ENCODE peak calls at places on chromosomes 12 and 14, in five cellular contexts. One of them, this sample, is unnamed.

GRCh38 chr12:130552483-130552996 is 163.6 kb downstream of the RIMBP2 start:
- DNase-seq in H1: no peak
- DNase-seq in IMR-90: no peak
- DNase-seq in HCT116: no peak
- DNase-seq in GM12878: no peak
- DNase-seq in this sample: no peak

GRCh38 chr12:92145481-92145730 is 240 bp downstream of the BTG1 start:
- DNase-seq in HCT116: no peak
- DNase-seq in H1: no peak
- DNase-seq in IMR-90: no peak
- DNase-seq in GM12878: no peak
- DNase-seq in this sample: no peak

GRCh38 chr14:29803045-29803444 is 124.6 kb downstream of the PRKD1 start:
- DNase-seq in GM12878: no peak
- DNase-seq in HCT116: no peak
- DNase-seq in H1: no peak
- DNase-seq in IMR-90: no peak
- DNase-seq in this sample: no peak

GRCh38 chr14:29548948-29549370 is 378.7 kb downstream of the PRKD1 start:
- DNase-seq in GM12878: peak; percentile 5
- DNase-seq in H1: no peak
- DNase-seq in IMR-90: peak; percentile 77
- DNase-seq in HCT116: peak; percentile 12
- DNase-seq in this sample: peak; percentile 68

GRCh38 chr12:67621112-67621511 is 27.4 kb upstream of the DYRK2 start:
- DNase-seq in HCT116: no peak
- DNase-seq in H1: no peak
- DNase-seq in GM12878: no peak
- DNase-seq in IMR-90: no peak
- DNase-seq in this sample: no peak

GRCh38 chr14:71812693-71813092 is 119.5 kb upstream of the RGS6 start:
- DNase-seq in IMR-90: no peak
- DNase-seq in H1: no peak
- DNase-seq in HCT116: no peak
- DNase-seq in GM12878: no peak
- DNase-seq in this sample: no peak

GRCh38 chr12:54140958-54141388 is 47.8 kb downstream of the SMUG1 start:
- DNase-seq in GM12878: no peak
- DNase-seq in H1: no peak
- DNase-seq in HCT116: no peak
- DNase-seq in IMR-90: no peak
- DNase-seq in this sample: no peak

GRCh38 chr12:71157601-71158233 is at the start of gene TSPAN8:
- DNase-seq in GM12878: no peak
- DNase-seq in H1: no peak
- DNase-seq in IMR-90: no peak
- DNase-seq in HCT116: no peak
- DNase-seq in this sample: no peak

GRCh38 chr14:100451264-100451663 is 128.1 kb downstream of the SLC25A47 start:
- DNase-seq in HCT116: no peak
- DNase-seq in H1: no peak
- DNase-seq in IMR-90: no peak
- DNase-seq in GM12878: no peak
- DNase-seq in this sample: no peak

GRCh38 chr12:53234236-53234635 is 2.2 kb upstream of the RARG start:
- DNase-seq in GM12878: no peak
- DNase-seq in IMR-90: no peak
- DNase-seq in H1: no peak
- DNase-seq in HCT116: no peak
- DNase-seq in this sample: no peak

GRCh38 chr12:125888921-125889320 is 823.7 kb downstream of the AACS start:
- DNase-seq in H1: no peak
- DNase-seq in IMR-90: no peak
- DNase-seq in HCT116: no peak
- DNase-seq in GM12878: no peak
- DNase-seq in this sample: no peak

GRCh38 chr12:48183091-48183875 is at the start of gene CCDC184:
- DNase-seq in GM12878: peak; percentile 24
- DNase-seq in H1: no peak
- DNase-seq in IMR-90: peak; percentile 73
- DNase-seq in HCT116: peak; percentile 57
- DNase-seq in this sample: peak; percentile 83

GRCh38 chr14:95394981-95395737 is 75.5 kb upstream of the CLMN start:
- DNase-seq in GM12878: no peak
- DNase-seq in H1: no peak
- DNase-seq in IMR-90: no peak
- DNase-seq in HCT116: no peak
- DNase-seq in this sample: no peak

GRCh38 chr12:56581418-56582145 is 48.5 kb downstream of the BAZ2A start:
- DNase-seq in HCT116: no peak
- DNase-seq in H1: no peak
- DNase-seq in IMR-90: peak; percentile 69
- DNase-seq in GM12878: peak; percentile 35
- DNase-seq in this sample: no peak

GRCh38 chr14:31881531-31882310 is 195.4 kb upstream of the ARHGAP5 start:
- DNase-seq in HCT116: no peak
- DNase-seq in H1: no peak
- DNase-seq in IMR-90: peak; percentile 28
- DNase-seq in GM12878: no peak
- DNase-seq in this sample: no peak

GRCh38 chr14:52219488-52220084 is 47.9 kb upstream of the PTGDR start:
- DNase-seq in GM12878: no peak
- DNase-seq in HCT116: no peak
- DNase-seq in H1: no peak
- DNase-seq in IMR-90: no peak
- DNase-seq in this sample: no peak

GRCh38 chr14:64178814-64179213 is 115.4 kb downstream of the ESR2 start:
- DNase-seq in H1: no peak
- DNase-seq in IMR-90: no peak
- DNase-seq in HCT116: no peak
- DNase-seq in GM12878: no peak
- DNase-seq in this sample: no peak

GRCh38 chr12:122042910-122043309 is 21.2 kb downstream of the BCL7A start:
- DNase-seq in H1: no peak
- DNase-seq in HCT116: no peak
- DNase-seq in GM12878: no peak
- DNase-seq in IMR-90: no peak
- DNase-seq in this sample: no peak

GRCh38 chr14:57182760-57183503 is 85.8 kb downstream of the EXOC5 start:
- DNase-seq in GM12878: no peak
- DNase-seq in HCT116: peak; percentile 16
- DNase-seq in IMR-90: peak; percentile 2
- DNase-seq in H1: no peak
- DNase-seq in this sample: no peak

DNA sequence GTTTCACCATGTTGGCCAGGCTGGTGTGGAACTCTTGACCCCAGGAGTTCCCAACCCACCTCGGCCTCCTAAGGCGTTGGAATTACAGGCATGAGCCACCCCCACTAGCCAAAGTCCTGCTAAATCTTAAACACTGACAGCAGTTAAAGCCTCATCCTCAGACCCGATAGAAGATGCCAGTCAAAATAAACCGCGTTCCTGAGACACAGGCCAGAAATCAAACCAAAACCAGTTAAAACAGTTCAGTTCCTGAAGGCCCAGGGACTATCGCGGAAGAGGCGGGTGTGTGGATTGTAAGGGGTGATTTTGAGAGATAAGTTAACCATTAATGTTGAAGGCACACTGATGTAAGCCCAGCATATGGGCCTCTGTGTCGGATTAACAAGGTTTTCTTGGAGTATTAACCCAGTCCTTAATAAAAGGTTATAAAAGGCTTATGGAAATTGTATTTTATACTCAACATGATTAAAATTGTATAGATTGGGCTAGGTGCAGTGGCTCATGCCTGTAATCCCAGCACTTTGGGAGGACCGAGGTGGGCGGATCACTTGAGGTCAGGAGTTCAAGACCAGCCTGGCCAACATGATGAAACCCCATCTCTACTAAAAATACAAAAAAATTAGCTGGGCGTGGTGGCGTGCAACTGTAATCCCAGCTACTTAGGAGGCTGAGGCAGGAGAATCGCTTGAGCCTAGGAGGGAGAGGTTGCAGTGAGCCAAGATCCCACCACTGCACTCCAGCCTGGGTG is 18.7 kb upstream of the CDCA4 start:
- DNase-seq in H1: no peak
- DNase-seq in IMR-90: no peak
- DNase-seq in GM12878: no peak
- DNase-seq in HCT116: no peak
- DNase-seq in this sample: no peak
- H3K4me3 ChIP-seq in H1: no peak overlapping the region
- H3K4me3 ChIP-seq in IMR-90: no peak overlapping the region
- H3K4me3 ChIP-seq in GM12878: no peak overlapping the region
- H3K4me3 ChIP-seq in HCT116: no peak overlapping the region
- H3K4me3 ChIP-seq in this sample: no peak overlapping the region

GRCh38 chr12:109818900-109819500 is 14.2 kb downstream of the TRPV4 start:
- DNase-seq in GM12878: no peak
- DNase-seq in H1: no peak
- DNase-seq in IMR-90: peak; percentile 52
- DNase-seq in HCT116: no peak
- DNase-seq in this sample: peak; percentile 63
- TF ChIP-seq CEBPB in GM12878: no peak
- TF ChIP-seq CEBPB in H1: no peak
- TF ChIP-seq CEBPB in IMR-90: peak; percentile 52
- TF ChIP-seq CEBPB in HCT116: no peak
- TF ChIP-seq CEBPB in this sample: no peak

GRCh38 chr12:123571343-123571813 is 13.0 kb upstream of the TMED2 start:
- DNase-seq in H1: no peak
- DNase-seq in HCT116: peak; percentile 33
- DNase-seq in IMR-90: peak; percentile 72
- DNase-seq in GM12878: no peak
- DNase-seq in this sample: peak; percentile 46
- H3K4me3 ChIP-seq in H1: no peak overlapping the region
- H3K4me3 ChIP-seq in HCT116: no peak overlapping the region
- H3K4me3 ChIP-seq in IMR-90: no peak overlapping the region
- H3K4me3 ChIP-seq in GM12878: no peak overlapping the region
- H3K4me3 ChIP-seq in this sample: no peak overlapping the region

GRCh38 chr12:89891933-89892332 is 183.3 kb upstream of the ATP2B1 start:
- DNase-seq in GM12878: no peak
- DNase-seq in H1: no peak
- DNase-seq in IMR-90: no peak
- DNase-seq in HCT116: no peak
- DNase-seq in this sample: no peak

GRCh38 chr12:89893972-89894706 is 185.5 kb upstream of the ATP2B1 start:
- DNase-seq in HCT116: no peak
- DNase-seq in IMR-90: peak; percentile 47
- DNase-seq in H1: no peak
- DNase-seq in GM12878: no peak
- DNase-seq in this sample: no peak

GRCh38 chr12:89895101-89895500 is 186.5 kb upstream of the ATP2B1 start:
- DNase-seq in IMR-90: no peak
- DNase-seq in H1: no peak
- DNase-seq in HCT116: no peak
- DNase-seq in GM12878: no peak
- DNase-seq in this sample: no peak

GRCh38 chr12:89892426-89892825 is 183.8 kb upstream of the ATP2B1 start:
- DNase-seq in IMR-90: no peak
- DNase-seq in H1: no peak
- DNase-seq in HCT116: no peak
- DNase-seq in GM12878: no peak
- DNase-seq in this sample: no peak

GRCh38 chr12:89895591-89895990 is 187.0 kb upstream of the ATP2B1 start:
- DNase-seq in GM12878: no peak
- DNase-seq in H1: no peak
- DNase-seq in HCT116: no peak
- DNase-seq in IMR-90: no peak
- DNase-seq in this sample: no peak
- TF ChIP-seq CEBPB in GM12878: no peak
- TF ChIP-seq CEBPB in H1: no peak
- TF ChIP-seq CEBPB in HCT116: no peak
- TF ChIP-seq CEBPB in IMR-90: no peak
- TF ChIP-seq CEBPB in this sample: no peak

DNA sequence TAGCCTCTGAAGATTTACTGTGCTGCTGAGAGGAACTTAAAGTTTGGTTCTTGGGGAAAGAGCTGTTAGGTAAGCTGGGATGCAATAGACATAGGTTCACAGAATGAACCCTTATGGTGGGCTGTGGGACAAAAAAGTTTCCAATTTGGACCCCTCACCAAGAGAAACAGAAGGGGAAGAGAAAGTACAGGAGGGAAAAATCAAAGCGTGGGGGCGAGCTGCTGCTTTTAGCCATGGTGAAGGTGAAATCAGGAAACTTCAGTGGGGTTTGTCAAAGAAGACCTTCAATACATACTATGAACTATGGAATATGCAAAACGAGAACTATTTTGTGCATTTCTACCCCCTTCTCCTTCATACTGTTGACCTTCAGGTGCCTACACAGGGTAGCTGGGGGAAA is 10.6 kb upstream of the NINJ2 start:
- DNase-seq in HCT116: no peak
- DNase-seq in IMR-90: no peak
- DNase-seq in H1: no peak
- DNase-seq in GM12878: no peak
- DNase-seq in this sample: no peak
- H3K4me3 ChIP-seq in HCT116: no peak overlapping the region
- H3K4me3 ChIP-seq in IMR-90: no peak overlapping the region
- H3K4me3 ChIP-seq in H1: no peak overlapping the region
- H3K4me3 ChIP-seq in GM12878: peak overlapping the region; percentile 61
- H3K4me3 ChIP-seq in this sample: no peak overlapping the region

GRCh38 chr12:26250801-26251200 is 55.4 kb downstream of the SSPN start:
- DNase-seq in IMR-90: no peak
- DNase-seq in HCT116: no peak
- DNase-seq in GM12878: no peak
- DNase-seq in H1: no peak
- DNase-seq in this sample: no peak
- TF ChIP-seq CEBPB in IMR-90: no peak
- TF ChIP-seq CEBPB in HCT116: no peak
- TF ChIP-seq CEBPB in GM12878: no peak
- TF ChIP-seq CEBPB in H1: no peak
- TF ChIP-seq CEBPB in this sample: no peak

DNA sequence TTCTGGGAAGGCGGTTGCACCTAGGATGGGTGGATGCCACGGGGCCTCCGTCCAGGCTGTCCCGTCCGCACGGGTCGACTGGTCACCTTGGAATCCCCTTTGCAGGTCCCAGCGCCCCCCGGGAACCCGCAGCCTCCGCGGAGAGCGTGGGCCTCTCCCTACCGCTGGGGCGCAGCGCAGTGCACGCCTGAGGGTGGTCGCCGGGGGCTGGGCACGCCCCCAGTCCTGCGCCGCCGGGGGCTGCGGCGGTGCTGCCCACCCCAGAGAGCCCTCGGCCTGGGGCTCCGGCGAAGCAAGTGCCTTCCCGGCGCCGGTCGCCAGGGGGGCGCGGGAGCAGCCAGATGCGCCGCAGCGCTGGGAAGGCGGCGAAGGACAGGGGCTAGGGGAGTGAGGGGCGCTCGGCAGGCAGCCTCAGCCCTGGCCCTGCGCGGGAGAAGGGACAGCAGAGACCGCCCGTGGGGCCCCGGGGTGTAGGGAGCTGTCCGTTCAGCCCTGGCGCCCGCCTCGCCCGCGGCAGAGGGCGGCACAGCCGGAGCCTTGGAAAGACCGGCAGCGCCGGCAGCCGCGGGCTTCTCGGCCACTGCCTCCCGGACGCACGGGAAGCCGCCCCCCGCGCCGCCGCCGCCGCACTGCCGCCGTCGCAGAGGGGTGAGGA is 527 bp downstream of the ZDHHC22 start:
- DNase-seq in GM12878: no peak
- DNase-seq in IMR-90: peak; percentile 18
- DNase-seq in H1: no peak
- DNase-seq in HCT116: no peak
- DNase-seq in this sample: peak; percentile 49
- H3K4me3 ChIP-seq in GM12878: no peak overlapping the region
- H3K4me3 ChIP-seq in IMR-90: no peak overlapping the region
- H3K4me3 ChIP-seq in H1: peak overlapping the region; percentile 69
- H3K4me3 ChIP-seq in HCT116: peak overlapping the region; percentile 62
- H3K4me3 ChIP-seq in this sample: peak overlapping the region; percentile 58

This sample was measured in A549.